ENCODE peak calls at places on chromosome 1, in eight cellular contexts. P, Q, J, T, E, Y, K and G are unnamed samples.

GRCh38 chr1:31413405-31414005 is 492 bp downstream of the SERINC2 start:
- DNase-seq in P (peak), Q (peak), J (no peak), T (peak), E (peak), Y (peak), K (peak), G (no peak)

GRCh38 chr1:81044708-81045107 is 756.0 kb upstream of the ADGRL2 start:
- DNase-seq in P (no peak), Q (peak), J (no peak), T (no peak), E (peak), Y (peak), K (no peak), G (no peak)

GRCh38 chr1:64117492-64117891 is 85.9 kb upstream of the UBE2U start:
- DNase-seq in P (no peak), Q (no peak), J (no peak), T (no peak), E (no peak), Y (no peak), K (no peak), G (no peak)

GRCh38 chr1:157496121-157496526 is 56.2 kb downstream of the FCRL5 start:
- DNase-seq in P (peak), Q (peak), J (no peak), T (peak), E (no peak), Y (peak), K (peak), G (no peak)

GRCh38 chr1:9010781-9011323 is 15.4 kb downstream of the SLC2A7 start:
- DNase-seq in P (no peak), Q (no peak), J (no peak), T (no peak), E (no peak), Y (no peak), K (no peak), G (no peak)

GRCh38 chr1:15767941-15768340 is 9.3 kb downstream of the FBLIM1 start:
- DNase-seq in P (no peak), Q (no peak), J (no peak), T (no peak), E (no peak), Y (no peak), K (no peak), G (no peak)

GRCh38 chr1:198934901-198935301 is 296.1 kb downstream of the PTPRC start:
- DNase-seq in P (peak), Q (no peak), J (no peak), T (no peak), E (no peak), Y (peak), K (no peak), G (no peak)

GRCh38 chr1:219261454-219261853 is 87.8 kb downstream of the LYPLAL1 start:
- DNase-seq in P (no peak), Q (no peak), J (no peak), T (no peak), E (no peak), Y (no peak), K (no peak), G (no peak)

GRCh38 chr1:165942062-165942461 is 114.6 kb downstream of the UCK2 start:
- DNase-seq in P (no peak), Q (no peak), J (no peak), T (no peak), E (no peak), Y (no peak), K (no peak), G (no peak)

GRCh38 chr1:11400155-11400554 is 78.8 kb upstream of the DISP3 start:
- DNase-seq in P (no peak), Q (no peak), J (no peak), T (no peak), E (no peak), Y (no peak), K (no peak), G (no peak)

GRCh38 chr1:26165126-26165892 is 3.5 kb downstream of the C1orf232 start:
- DNase-seq in P (no peak), Q (no peak), J (no peak), T (no peak), E (no peak), Y (no peak), K (no peak), G (no peak)

GRCh38 chr1:156804572-156805243 is 11.9 kb downstream of the SH2D2A start:
- DNase-seq in P (peak), Q (peak), J (no peak), T (no peak), E (no peak), Y (peak), K (no peak), G (no peak)

GRCh38 chr1:39898648-39899603 is 2.8 kb downstream of the MYCL start:
- DNase-seq in P (no peak), Q (peak), J (no peak), T (peak), E (no peak), Y (peak), K (peak), G (peak)

GRCh38 chr1:178533547-178533946 is 20.6 kb downstream of the TEX35 start:
- DNase-seq in P (no peak), Q (no peak), J (no peak), T (no peak), E (no peak), Y (no peak), K (no peak), G (no peak)

GRCh38 chr1:24933468-24933867 is 3.4 kb upstream of the RUNX3 start:
- DNase-seq in P (no peak), Q (no peak), J (no peak), T (no peak), E (no peak), Y (no peak), K (no peak), G (no peak)

GRCh38 chr1:31587720-31588423 is 11.6 kb downstream of the TINAGL1 start:
- DNase-seq in P (peak), Q (no peak), J (no peak), T (peak), E (peak), Y (peak), K (no peak), G (no peak)

GRCh38 chr1:147890177-147890790 is 12.3 kb upstream of the GJA8 start:
- DNase-seq in P (peak), Q (peak), J (no peak), T (peak), E (peak), Y (peak), K (peak), G (no peak)

GRCh38 chr1:157580179-157580827 is 17.6 kb downstream of the FCRL4 start:
- DNase-seq in P (peak), Q (peak), J (peak), T (peak), E (no peak), Y (peak), K (peak), G (no peak)

GRCh38 chr1:204449631-204450280 is 38.1 kb upstream of the PPP1R15B start:
- DNase-seq in P (no peak), Q (no peak), J (no peak), T (no peak), E (no peak), Y (no peak), K (no peak), G (no peak)